ENCODE peak calls at places on chromosome 13, in ten cellular contexts. V, Q, S, U, O, D, H, R, J and G are unnamed samples.

GRCh38 chr13:75760182-75760981 is 124.3 kb downstream of the LMO7 start:
- DNase-seq in V (no peak), Q (no peak), S (no peak), U (no peak), O (peak; percentile 76), D (peak; percentile 48), H (no peak), R (no peak), J (no peak), G (no peak)

GRCh38 chr13:112252744-112253590 is 123.2 kb upstream of the SPACA7 start:
- DNase-seq in V (no peak), Q (no peak), S (no peak), U (no peak), O (no peak), D (no peak), H (no peak), R (no peak), J (no peak), G (no peak)

GRCh38 chr13:97540696-97541095 is 106.7 kb downstream of the RAP2A start:
- DNase-seq in V (no peak), Q (peak; percentile 27), S (no peak), U (no peak), O (no peak), D (no peak), H (peak; percentile 10), R (no peak), J (no peak), G (no peak)

GRCh38 chr13:36211567-36211966 is 2.8 kb downstream of the SOHLH2 start:
- DNase-seq in V (no peak), Q (no peak), S (no peak), U (no peak), O (no peak), D (no peak), H (no peak), R (no peak), J (no peak), G (no peak)

GRCh38 chr13:99797716-99798115 is 173.9 kb downstream of the ZIC5 start:
- DNase-seq in V (no peak), Q (no peak), S (no peak), U (no peak), O (no peak), D (no peak), H (no peak), R (no peak), J (no peak), G (no peak)

GRCh38 chr13:102977471-102977870 is 88.7 kb downstream of the SLC10A2 start:
- DNase-seq in V (no peak), Q (peak; percentile 74), S (no peak), U (no peak), O (no peak), D (no peak), H (no peak), R (no peak), J (no peak), G (no peak)

GRCh38 chr13:48493076-48493765 is 39.7 kb downstream of the RCBTB2 start:
- DNase-seq in V (no peak), Q (peak; percentile 24), S (no peak), U (no peak), O (no peak), D (no peak), H (no peak), R (no peak), J (no peak), G (no peak)

GRCh38 chr13:57630661-57631606 is 610 bp upstream of the PCDH17 start:
- DNase-seq in V (no peak), Q (peak; percentile 8), S (peak; percentile 57), U (peak; percentile 37), O (peak; percentile 14), D (no peak), H (no peak), R (no peak), J (no peak), G (no peak)

GRCh38 chr13:87128006-87128405 is 543.2 kb upstream of the SLITRK5 start:
- DNase-seq in V (no peak), Q (no peak), S (no peak), U (peak; percentile 90), O (no peak), D (no peak), H (peak; percentile 61), R (no peak), J (no peak), G (no peak)

GRCh38 chr13:91278888-91279287 is 68.6 kb upstream of the MIR17HG start:
- DNase-seq in V (no peak), Q (no peak), S (no peak), U (no peak), O (no peak), D (no peak), H (no peak), R (no peak), J (no peak), G (no peak)

DNA sequence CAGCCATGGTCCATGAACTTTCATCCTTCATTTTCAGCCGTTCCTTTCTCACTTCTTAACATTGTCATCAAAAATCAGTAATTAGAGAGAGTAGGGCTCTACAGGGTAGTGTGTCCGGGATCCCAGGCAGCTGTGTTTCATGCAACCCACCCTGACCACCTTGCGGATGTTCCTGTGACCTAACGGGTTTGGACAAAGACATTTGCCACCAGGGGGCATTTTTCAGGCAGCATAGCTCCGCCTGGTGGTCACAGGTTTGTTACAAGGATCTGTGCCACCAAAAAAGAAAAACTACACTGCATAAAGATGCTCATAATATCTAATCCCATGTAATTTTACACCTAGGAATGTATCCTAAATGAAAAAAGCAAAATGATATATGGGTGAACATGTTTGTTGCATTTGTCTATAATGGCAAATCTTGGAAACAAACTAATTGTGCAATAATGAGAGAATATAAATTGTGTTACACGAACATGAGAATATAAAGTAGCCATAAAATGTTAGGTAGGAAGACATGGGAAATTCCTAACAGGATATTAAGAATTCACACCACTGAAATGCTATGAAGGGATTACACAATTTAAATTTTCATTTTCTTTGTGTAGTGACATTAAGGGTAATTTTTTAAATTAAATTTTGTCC is 123.0 kb downstream of the SLC7A1 start:
- DNase-seq in V (no peak), Q (peak; percentile 74), S (no peak), U (peak; percentile 84), O (peak; percentile 67), D (no peak), H (peak; percentile 70), R (no peak), J (no peak), G (no peak)
- H3K4me3 ChIP-seq in V (no peak overlapping the region), Q (no peak overlapping the region), S (no peak overlapping the region), U (no peak overlapping the region), O (no peak overlapping the region), D (no peak overlapping the region), H (no peak overlapping the region), R (no peak overlapping the region), J (no peak overlapping the region), G (no peak overlapping the region)

DNA sequence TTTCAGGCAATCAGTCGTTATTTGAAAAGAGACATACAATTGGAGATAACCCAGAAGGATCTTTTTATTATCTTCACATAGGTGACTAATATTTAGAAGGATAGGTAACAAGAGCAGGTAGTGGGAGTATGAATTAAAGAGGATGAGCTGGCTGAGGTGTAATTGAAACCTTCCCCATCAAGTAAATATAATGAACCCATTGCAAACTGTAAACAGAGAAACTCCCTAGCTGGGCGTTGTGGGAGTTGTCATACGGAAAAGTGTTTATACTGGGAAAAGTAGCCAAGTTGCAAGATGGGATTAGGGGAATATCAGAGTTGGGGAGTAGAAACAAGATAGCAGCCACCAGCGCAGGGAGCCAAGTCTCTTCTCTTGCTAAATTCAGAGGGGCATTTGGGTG is 448.4 kb downstream of the COG6 start:
- DNase-seq in V (no peak), Q (no peak), S (no peak), U (no peak), O (peak; percentile 47), D (no peak), H (no peak), R (no peak), J (no peak), G (no peak)
- H3K4me3 ChIP-seq in V (no peak overlapping the region), Q (no peak overlapping the region), S (no peak overlapping the region), U (no peak overlapping the region), O (no peak overlapping the region), D (no peak overlapping the region), H (no peak overlapping the region), R (no peak overlapping the region), J (no peak overlapping the region), G (no peak overlapping the region)

GRCh38 chr13:65926750-65927171 is 1303.4 kb downstream of the PCDH9 start:
- DNase-seq in V (no peak), Q (peak; percentile 33), S (no peak), U (peak; percentile 60), O (peak; percentile 85), D (peak; percentile 28), H (no peak), R (peak; percentile 52), J (no peak), G (no peak)
- H3K4me3 ChIP-seq in V (no peak overlapping the region), Q (no peak overlapping the region), S (no peak overlapping the region), U (no peak overlapping the region), O (peak overlapping the region; percentile 51), D (no peak overlapping the region), H (no peak overlapping the region), R (no peak overlapping the region), J (no peak overlapping the region), G (no peak overlapping the region)

GRCh38 chr13:114161644-114162532 is 17.2 kb upstream of the CFAP97D2 start:
- DNase-seq in V (no peak), Q (peak; percentile 55), S (peak; percentile 92), U (no peak), O (peak; percentile 52), D (peak; percentile 66), H (no peak), R (no peak), J (peak; percentile 44), G (no peak)
- H3K4me3 ChIP-seq in V (peak overlapping the region; percentile 4), Q (peak overlapping the region; percentile 19), S (peak overlapping the region; percentile 22), U (no peak overlapping the region), O (peak overlapping the region; percentile 31), D (no peak overlapping the region), H (no peak overlapping the region), R (no peak overlapping the region), J (no peak overlapping the region), G (no peak overlapping the region)

DNA sequence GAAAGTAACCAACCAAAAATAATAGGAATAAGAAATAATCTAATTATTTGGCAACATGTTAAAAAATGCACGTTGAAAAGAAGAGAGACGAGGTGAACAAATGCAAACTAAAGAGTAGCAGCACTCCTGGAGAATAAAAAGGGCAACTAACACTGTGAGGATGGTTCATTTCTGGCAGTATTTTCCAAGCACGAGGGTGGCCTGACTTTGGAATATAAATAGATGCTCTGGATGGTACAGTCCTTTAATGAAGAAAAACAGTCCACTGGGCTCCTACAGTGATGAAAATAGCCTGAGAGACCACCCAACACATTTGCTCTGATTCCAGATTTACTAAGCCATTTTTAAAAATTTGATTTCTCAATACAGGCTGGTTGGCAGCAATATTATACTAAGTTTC is 17.7 kb upstream of the KLF12 start:
- DNase-seq in V (no peak), Q (no peak), S (no peak), U (no peak), O (no peak), D (no peak), H (no peak), R (no peak), J (no peak), G (no peak)
- H3K4me3 ChIP-seq in V (no peak overlapping the region), Q (no peak overlapping the region), S (no peak overlapping the region), U (no peak overlapping the region), O (no peak overlapping the region), D (no peak overlapping the region), H (no peak overlapping the region), R (no peak overlapping the region), J (no peak overlapping the region), G (no peak overlapping the region)

GRCh38 chr13:44433863-44434262 is 60.2 kb downstream of the SERP2 start:
- DNase-seq in V (no peak), Q (no peak), S (no peak), U (no peak), O (no peak), D (no peak), H (no peak), R (no peak), J (no peak), G (no peak)
- H3K4me3 ChIP-seq in V (no peak overlapping the region), Q (peak overlapping the region; percentile 91), S (peak overlapping the region; percentile 75), U (peak overlapping the region; percentile 84), O (peak overlapping the region; percentile 100), D (peak overlapping the region; percentile 73), H (peak overlapping the region; percentile 69), R (peak overlapping the region; percentile 65), J (peak overlapping the region; percentile 87), G (peak overlapping the region; percentile 69)

GRCh38 chr13:110856941-110857835 is 57.7 kb downstream of the ANKRD10 start:
- DNase-seq in V (no peak), Q (no peak), S (no peak), U (no peak), O (no peak), D (no peak), H (no peak), R (no peak), J (no peak), G (no peak)
- H3K4me3 ChIP-seq in V (no peak overlapping the region), Q (no peak overlapping the region), S (no peak overlapping the region), U (no peak overlapping the region), O (no peak overlapping the region), D (no peak overlapping the region), H (no peak overlapping the region), R (no peak overlapping the region), J (no peak overlapping the region), G (no peak overlapping the region)